ENCODE peak calls at places on chromosomes 5 and 9, in four cellular contexts. X is CD4-positive, alpha-beta memory T cell; T is tibial nerve; P is pancreas. K is an unnamed sample.

GRCh38 chr9:90326219-90326618 is 316.4 kb downstream of the DIRAS2 start:
- DNase-seq in X (no peak), T (no peak), P (no peak), K (no peak)

GRCh38 chr5:125450803-125451202 is 704.4 kb upstream of the ZNF608 start:
- DNase-seq in X (no peak), T (no peak), P (no peak), K (no peak)

GRCh38 chr5:101390317-101390908 is 487.3 kb upstream of the ST8SIA4 start:
- DNase-seq in X (peak; percentile 13), T (no peak), P (peak; percentile 6), K (peak; percentile 59)

GRCh38 chr5:172802585-172803176 is 31.4 kb upstream of the ERGIC1 start:
- DNase-seq in X (no peak), T (no peak), P (no peak), K (peak; percentile 82)

GRCh38 chr9:116979461-116979860 is 292.4 kb downstream of the TRIM32 start:
- DNase-seq in X (no peak), T (no peak), P (no peak), K (no peak)

GRCh38 chr9:112226091-112226490 is 51.0 kb upstream of the SUSD1 start:
- DNase-seq in X (no peak), T (no peak), P (no peak), K (no peak)

GRCh38 chr9:110048976-110049698 is 158.8 kb downstream of the C9orf152 start:
- DNase-seq in X (peak; percentile 4), T (no peak), P (no peak), K (no peak)

GRCh38 chr5:17079562-17079961 is 137.9 kb upstream of the BASP1 start:
- DNase-seq in X (no peak), T (no peak), P (no peak), K (no peak)

GRCh38 chr5:171433352-171433698 is 13.9 kb downstream of the FGF18 start:
- DNase-seq in X (no peak), T (no peak), P (no peak), K (no peak)

GRCh38 chr9:130110596-130111021 is 56.9 kb downstream of the GPR107 start:
- DNase-seq in X (no peak), T (no peak), P (no peak), K (peak; percentile 19)

GRCh38 chr5:150434502-150434901 is 15.0 kb downstream of the RPS14 start:
- DNase-seq in X (no peak), T (no peak), P (no peak), K (peak; percentile 20)

GRCh38 chr9:89553451-89554020 is 51.3 kb upstream of the GADD45G start:
- DNase-seq in X (no peak), T (no peak), P (no peak), K (no peak)

GRCh38 chr9:134775552-134775951 is 105.1 kb upstream of the FCN2 start:
- DNase-seq in X (no peak), T (no peak), P (no peak), K (peak; percentile 27)

GRCh38 chr9:129498451-129499376 is 122.2 kb downstream of the C9orf50 start:
- DNase-seq in X (no peak), T (no peak), P (peak; percentile 37), K (no peak)

GRCh38 chr5:180389252-180390101 is 36.3 kb upstream of the GFPT2 start:
- DNase-seq in X (no peak), T (no peak), P (no peak), K (no peak)

GRCh38 chr9:27308691-27309390 is 11.9 kb upstream of the EQTN start:
- DNase-seq in X (no peak), T (no peak), P (no peak), K (no peak)
- H3K4me3 ChIP-seq in X (no peak overlapping the region), T (no peak overlapping the region), P (no peak overlapping the region), K (no peak overlapping the region)

DNA sequence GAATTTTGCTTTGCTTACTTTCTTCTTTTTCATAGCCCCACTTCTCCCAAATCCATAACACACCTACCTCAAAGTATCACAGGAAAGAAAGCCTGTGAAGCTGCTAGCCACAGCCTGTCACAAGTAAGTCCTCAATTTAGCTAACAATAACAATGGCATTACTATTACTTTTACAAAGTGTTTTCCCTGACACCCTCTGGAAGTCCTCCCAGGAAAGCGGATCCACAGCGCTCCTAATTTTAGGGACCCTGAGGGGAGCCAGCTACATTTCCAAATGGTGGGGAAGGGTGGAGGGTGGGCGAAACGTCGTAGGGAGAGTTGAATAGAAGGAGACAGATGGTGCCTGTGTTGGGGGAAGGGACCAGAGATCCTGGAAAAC is 554 bp upstream of the WWC1 start:
- DNase-seq in X (no peak), T (no peak), P (no peak), K (no peak)
- H3K4me3 ChIP-seq in X (no peak overlapping the region), T (no peak overlapping the region), P (no peak overlapping the region), K (peak overlapping the region; percentile 57)

GRCh38 chr5:95961617-95962474 is at the start of gene ELL2:
- DNase-seq in X (peak; percentile 96), T (peak; percentile 98), P (peak; percentile 100), K (peak; percentile 99)

GRCh38 chr5:95962475-95962773 is 773 bp upstream of the ELL2 start:
- DNase-seq in X (no peak), T (no peak), P (no peak), K (no peak)

GRCh38 chr5:95966005-95966404 is 4.4 kb upstream of the ELL2 start:
- DNase-seq in X (no peak), T (no peak), P (no peak), K (no peak)

GRCh38 chr5:95962785-95963184 is 1.1 kb upstream of the ELL2 start:
- DNase-seq in X (no peak), T (no peak), P (peak; percentile 29), K (peak; percentile 29)

DNA sequence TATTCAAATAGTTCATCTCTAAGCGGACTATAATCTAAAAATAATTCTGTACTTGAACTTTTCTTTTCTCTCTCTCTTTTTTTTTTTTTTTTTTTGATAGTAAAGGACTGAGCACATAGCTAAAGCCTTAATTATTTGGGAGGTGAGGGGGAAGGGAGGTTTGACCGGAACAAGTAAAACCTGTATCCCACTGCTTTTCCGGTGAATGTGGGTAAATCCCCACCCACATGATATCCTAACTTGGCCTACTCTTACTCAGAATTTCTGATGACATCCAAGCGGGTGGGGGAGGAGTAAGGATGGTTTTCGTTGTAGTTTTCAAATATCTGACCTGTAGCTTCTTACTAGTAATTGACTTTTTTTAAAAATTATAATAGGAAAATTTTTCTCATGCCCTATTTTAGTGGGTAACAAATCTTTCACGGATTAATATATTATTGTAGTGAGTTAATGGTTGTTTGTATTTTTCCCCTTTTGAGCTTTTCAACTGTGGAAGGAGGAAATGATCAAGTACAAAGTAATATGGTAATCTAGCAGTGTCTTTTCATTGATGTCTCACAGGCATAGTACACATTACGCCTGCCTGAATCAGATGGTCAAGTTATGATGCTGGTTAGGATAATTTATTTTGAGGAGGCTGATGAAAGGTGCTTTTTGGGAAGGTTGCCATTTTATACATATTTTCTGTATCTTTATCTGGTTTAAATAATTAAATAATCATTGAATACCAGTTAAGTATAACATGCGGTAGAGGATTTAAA is 2.2 kb upstream of the ELL2 start:
- DNase-seq in X (no peak), T (no peak), P (no peak), K (peak; percentile 40)
- H3K4me3 ChIP-seq in X (no peak overlapping the region), T (no peak overlapping the region), P (no peak overlapping the region), K (no peak overlapping the region)

DNA sequence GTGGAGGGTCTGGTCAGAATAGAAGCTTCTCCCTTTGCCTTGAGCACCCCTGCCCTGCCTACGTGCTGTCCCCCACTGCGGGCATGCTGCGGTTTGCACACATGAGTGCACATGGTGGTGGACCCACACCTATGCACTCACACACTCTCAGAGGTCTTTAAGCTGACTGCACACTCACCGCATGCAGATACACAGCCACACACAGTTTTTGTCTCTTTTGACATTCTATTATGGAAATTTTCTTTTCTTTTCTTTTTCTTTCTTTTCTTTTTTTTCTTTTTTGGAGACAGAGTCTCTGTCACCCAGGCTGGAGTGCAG is 585 bp upstream of the ARID3C start:
- DNase-seq in X (no peak), T (no peak), P (no peak), K (no peak)
- H3K4me3 ChIP-seq in X (peak overlapping the region; percentile 37), T (no peak overlapping the region), P (no peak overlapping the region), K (no peak overlapping the region)

GRCh38 chr9:32414856-32415255 is 30.4 kb downstream of the ACO1 start:
- DNase-seq in X (no peak), T (no peak), P (no peak), K (no peak)
- H3K4me3 ChIP-seq in X (no peak overlapping the region), T (no peak overlapping the region), P (no peak overlapping the region), K (no peak overlapping the region)

DNA sequence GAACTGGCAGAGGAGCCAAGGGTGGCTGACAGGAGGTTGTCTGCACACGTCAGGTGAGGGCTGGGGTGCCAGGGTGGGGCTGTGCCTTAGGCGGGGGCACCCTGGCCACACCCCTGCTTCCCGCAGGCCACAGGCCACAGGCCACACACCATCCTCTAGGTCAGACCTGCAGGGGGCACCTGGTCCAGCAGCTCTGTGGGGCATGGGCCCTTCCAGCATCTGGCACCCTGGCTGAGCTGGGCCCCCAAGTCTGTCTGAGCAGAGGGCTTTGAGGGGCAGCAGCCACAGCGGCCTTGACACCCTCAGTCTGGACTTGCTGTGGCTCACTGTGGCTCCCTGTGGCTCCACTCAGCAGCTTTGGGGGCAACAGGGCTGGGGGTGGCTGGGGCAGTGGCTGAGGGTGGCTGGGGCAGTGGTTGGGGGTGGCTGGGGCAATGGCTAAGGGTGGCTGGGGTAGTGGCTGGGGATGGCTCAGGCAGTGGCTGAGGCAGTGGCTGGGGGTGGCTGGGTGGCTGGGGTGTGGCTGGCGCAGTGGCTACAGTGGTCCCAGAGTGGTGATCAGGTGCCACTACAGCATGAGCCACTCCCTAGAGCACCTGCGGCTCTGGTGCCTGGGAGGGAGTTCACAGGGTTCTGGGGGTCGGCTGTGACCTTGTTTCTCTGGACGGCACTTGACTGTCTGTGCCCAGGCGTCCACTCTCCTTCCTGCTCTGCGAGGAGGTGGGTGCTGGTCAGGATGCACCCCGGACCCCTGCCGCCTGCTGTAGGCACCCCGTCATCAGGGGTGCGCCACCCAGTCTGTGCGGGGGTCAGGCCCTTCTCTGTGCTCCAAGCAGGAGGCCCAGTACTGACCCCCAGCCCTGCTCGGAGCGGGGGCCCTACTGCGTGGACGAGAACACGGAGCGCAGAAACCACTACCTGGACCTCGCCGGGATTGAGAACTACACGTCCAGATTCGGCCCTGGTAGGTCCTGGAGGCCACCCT is 27.1 kb downstream of the NKD2 start:
- DNase-seq in X (no peak), T (no peak), P (no peak), K (no peak)
- H3K4me3 ChIP-seq in X (no peak overlapping the region), T (no peak overlapping the region), P (no peak overlapping the region), K (no peak overlapping the region)